ENCODE peak calls at places on chromosomes 11 and 22, in four cellular contexts. Q is mesendoderm, B is IMR-90, X is H1. T is an unnamed sample.

GRCh38 chr11:118610220-118610772 is 2.9 kb downstream of the PHLDB1 start:
- DNase-seq in Q (no peak), B (no peak), X (peak), T (no peak)

GRCh38 chr11:101446726-101447125 is 137.1 kb downstream of the TRPC6 start:
- DNase-seq in Q (no peak), B (peak), X (no peak), T (no peak)

GRCh38 chr11:3231851-3232744 is at the start of gene MRGPRE:
- DNase-seq in Q (no peak), B (no peak), X (no peak), T (peak)

GRCh38 chr22:37163096-37163489 is 13.4 kb upstream of the IL2RB start:
- DNase-seq in Q (no peak), B (no peak), X (no peak), T (no peak)

GRCh38 chr11:2927851-2928604 is 1.2 kb downstream of the PHLDA2 start:
- DNase-seq in Q (no peak), B (peak), X (no peak), T (no peak)

GRCh38 chr11:91156041-91156440 is 933.2 kb upstream of the CHORDC1 start:
- DNase-seq in Q (no peak), B (no peak), X (no peak), T (no peak)

GRCh38 chr11:3014314-3014938 is 22.3 kb upstream of the NAP1L4 start:
- DNase-seq in Q (no peak), B (no peak), X (no peak), T (no peak)

GRCh38 chr11:77884186-77884828 is 63.4 kb downstream of the AAMDC start:
- DNase-seq in Q (no peak), B (peak), X (no peak), T (no peak)

GRCh38 chr11:45982656-45983470 is 60.4 kb downstream of the LARGE2 start:
- DNase-seq in Q (peak), B (peak), X (peak), T (peak)

GRCh38 chr11:124944565-124944964 is 8.7 kb upstream of the HEPACAM start:
- DNase-seq in Q (no peak), B (no peak), X (no peak), T (no peak)

GRCh38 chr11:42249401-42249800 is 789.9 kb upstream of the LRRC4C start:
- DNase-seq in Q (no peak), B (no peak), X (no peak), T (no peak)

GRCh38 chr22:37244114-37244921 is at the start of gene RAC2:
- DNase-seq in Q (peak), B (peak), X (no peak), T (peak)

GRCh38 chr11:62708423-62709261 is 1.2 kb downstream of the GNG3 start:
- DNase-seq in Q (peak), B (no peak), X (peak), T (peak)

GRCh38 chr11:57547854-57548377 is 10.5 kb downstream of the SMTNL1 start:
- DNase-seq in Q (peak), B (no peak), X (no peak), T (no peak)

GRCh38 chr11:24760681-24761080 is 263.8 kb downstream of the LUZP2 start:
- DNase-seq in Q (no peak), B (peak), X (no peak), T (no peak)

GRCh38 chr22:26579331-26579886 is 10.5 kb downstream of the TPST2 start:
- DNase-seq in Q (no peak), B (no peak), X (no peak), T (no peak)

GRCh38 chr11:29328961-29329441 is 687.8 kb downstream of the KCNA4 start:
- DNase-seq in Q (peak), B (peak), X (no peak), T (no peak)

GRCh38 chr22:45842141-45842831 is 134.7 kb downstream of the WNT7B start:
- DNase-seq in Q (no peak), B (peak), X (no peak), T (no peak)

GRCh38 chr11:73344191-73344607 is 32.0 kb upstream of the RELT start:
- DNase-seq in Q (no peak), B (no peak), X (no peak), T (no peak)

GRCh38 chr11:60378359-60378758 is at the start of gene MS4A7:
- DNase-seq in Q (no peak), B (no peak), X (no peak), T (no peak)

GRCh38 chr11:34916014-34916809 is at the start of the genes APIP and PDHX:
- DNase-seq in Q (peak), B (peak), X (peak), T (peak)

GRCh38 chr22:39308614-39309363 is 10.6 kb downstream of the RPL3 start:
- DNase-seq in Q (peak), B (peak), X (no peak), T (peak)

GRCh38 chr22:47716890-47717615 is 954.6 kb downstream of the TBC1D22A start:
- DNase-seq in Q (peak), B (no peak), X (peak), T (no peak)

GRCh38 chr11:121109916-121110656 is 9.0 kb downstream of the TECTA start:
- DNase-seq in Q (peak), B (no peak), X (no peak), T (no peak)

GRCh38 chr11:46741600-46742484 is 22.8 kb downstream of the F2 start:
- DNase-seq in Q (no peak), B (no peak), X (no peak), T (no peak)

GRCh38 chr22:34850010-34850409 is 215.9 kb upstream of the ISX start:
- DNase-seq in Q (peak), B (no peak), X (no peak), T (no peak)

GRCh38 chr11:110100476-110101240 is 7.5 kb downstream of the ZC3H12C start:
- DNase-seq in Q (no peak), B (no peak), X (no peak), T (no peak)

GRCh38 chr22:46871826-46872225 is 109.4 kb downstream of the TBC1D22A start:
- DNase-seq in Q (no peak), B (no peak), X (no peak), T (no peak)

GRCh38 chr11:114846040-114846791 is 167.9 kb downstream of the NXPE2 start:
- DNase-seq in Q (peak), B (no peak), X (no peak), T (peak)

GRCh38 chr22:45452565-45453449 is 39.3 kb downstream of the RIBC2 start:
- DNase-seq in Q (no peak), B (peak), X (no peak), T (no peak)

GRCh38 chr11:47714554-47715081 is 551 bp downstream of the AGBL2 start:
- DNase-seq in Q (peak), B (no peak), X (no peak), T (no peak)

GRCh38 chr11:61834278-61835004 is 6.3 kb downstream of the FADS2 start:
- DNase-seq in Q (peak), B (peak), X (peak), T (peak)

GRCh38 chr22:25332386-25332785 is 112.9 kb downstream of the CRYBB2 start:
- DNase-seq in Q (no peak), B (no peak), X (no peak), T (no peak)

GRCh38 chr22:49007013-49007653 is 820.5 kb downstream of the BRD1 start:
- DNase-seq in Q (no peak), B (no peak), X (peak), T (peak)
- H4K5ac ChIP-seq in Q (no peak), B (no peak), X (no peak), T (no peak)

GRCh38 chr11:65556470-65557279 is 1.5 kb downstream of the LTBP3 start:
- DNase-seq in Q (no peak), B (no peak), X (no peak), T (no peak)

GRCh38 chr11:65554057-65554818 is 3.9 kb downstream of the LTBP3 start:
- DNase-seq in Q (no peak), B (no peak), X (no peak), T (no peak)

GRCh38 chr11:65554842-65555395 is 3.2 kb downstream of the LTBP3 start:
- DNase-seq in Q (no peak), B (no peak), X (no peak), T (no peak)

GRCh38 chr11:65557280-65558001 is 718 bp downstream of the LTBP3 start:
- DNase-seq in Q (peak), B (no peak), X (no peak), T (no peak)

GRCh38 chr11:65555693-65556231 is 2.4 kb downstream of the LTBP3 start:
- DNase-seq in Q (peak), B (peak), X (no peak), T (no peak)
- H3K18ac ChIP-seq in Q (no peak), B (no peak), X (no peak), T (no peak)

GRCh38 chr11:12662101-12662500 is 12.1 kb upstream of the TEAD1 start:
- DNase-seq in Q (no peak), B (no peak), X (no peak), T (no peak)
- H4K5ac ChIP-seq in Q (no peak), B (no peak), X (no peak), T (no peak)

DNA sequence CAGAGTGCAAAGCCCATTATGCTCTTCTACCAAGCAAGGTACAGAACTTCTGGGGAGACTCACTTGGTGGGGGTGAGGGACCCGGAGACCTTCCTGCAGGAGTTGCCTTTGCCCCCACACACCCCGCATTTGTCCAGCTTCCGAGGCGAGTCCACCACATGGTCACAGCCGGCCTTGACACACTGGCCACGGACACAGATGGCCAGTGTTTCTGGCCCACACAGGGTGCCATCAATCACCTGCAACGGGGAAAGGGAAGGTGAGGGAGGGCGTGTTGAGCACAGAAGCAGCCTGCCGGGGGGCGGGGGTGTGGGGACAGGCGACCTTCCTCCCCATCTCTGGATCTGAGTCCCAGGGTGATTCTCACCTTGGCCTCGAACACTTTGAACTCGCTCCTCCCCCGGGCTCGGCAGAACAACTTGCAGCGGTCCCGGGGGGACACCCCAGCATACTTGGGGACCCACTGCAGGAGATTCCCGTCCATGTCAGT is 20.0 kb downstream of the ADAMTS8 start:
- DNase-seq in Q (no peak), B (no peak), X (no peak), T (no peak)
- H3K18ac ChIP-seq in Q (no peak), B (peak), X (no peak), T (no peak)

GRCh38 chr11:10778217-10778970 is 27.3 kb downstream of the CTR9 start:
- DNase-seq in Q (no peak), B (peak), X (no peak), T (no peak)

GRCh38 chr11:10777393-10777793 is 26.3 kb downstream of the CTR9 start:
- DNase-seq in Q (no peak), B (no peak), X (no peak), T (no peak)

GRCh38 chr11:10779086-10779485 is 28.0 kb downstream of the CTR9 start:
- DNase-seq in Q (no peak), B (no peak), X (no peak), T (no peak)

GRCh38 chr11:10777806-10778205 is 26.8 kb downstream of the CTR9 start:
- DNase-seq in Q (no peak), B (peak), X (no peak), T (no peak)

GRCh38 chr11:10780040-10780439 is 28.7 kb downstream of the EIF4G2 start:
- DNase-seq in Q (peak), B (no peak), X (no peak), T (no peak)
- H4K5ac ChIP-seq in Q (no peak), B (no peak), X (no peak), T (no peak)

GRCh38 chr11:117187428-117187798 is 8.9 kb downstream of the SIDT2 start:
- DNase-seq in Q (no peak), B (no peak), X (no peak), T (no peak)

GRCh38 chr11:117188620-117189081 is 10.1 kb downstream of the SIDT2 start:
- DNase-seq in Q (no peak), B (no peak), X (no peak), T (no peak)

GRCh38 chr11:117187007-117187406 is 8.5 kb downstream of the SIDT2 start:
- DNase-seq in Q (no peak), B (no peak), X (no peak), T (no peak)

GRCh38 chr11:117189191-117189940 is 9.8 kb upstream of the TAGLN start:
- DNase-seq in Q (no peak), B (no peak), X (no peak), T (no peak)

DNA sequence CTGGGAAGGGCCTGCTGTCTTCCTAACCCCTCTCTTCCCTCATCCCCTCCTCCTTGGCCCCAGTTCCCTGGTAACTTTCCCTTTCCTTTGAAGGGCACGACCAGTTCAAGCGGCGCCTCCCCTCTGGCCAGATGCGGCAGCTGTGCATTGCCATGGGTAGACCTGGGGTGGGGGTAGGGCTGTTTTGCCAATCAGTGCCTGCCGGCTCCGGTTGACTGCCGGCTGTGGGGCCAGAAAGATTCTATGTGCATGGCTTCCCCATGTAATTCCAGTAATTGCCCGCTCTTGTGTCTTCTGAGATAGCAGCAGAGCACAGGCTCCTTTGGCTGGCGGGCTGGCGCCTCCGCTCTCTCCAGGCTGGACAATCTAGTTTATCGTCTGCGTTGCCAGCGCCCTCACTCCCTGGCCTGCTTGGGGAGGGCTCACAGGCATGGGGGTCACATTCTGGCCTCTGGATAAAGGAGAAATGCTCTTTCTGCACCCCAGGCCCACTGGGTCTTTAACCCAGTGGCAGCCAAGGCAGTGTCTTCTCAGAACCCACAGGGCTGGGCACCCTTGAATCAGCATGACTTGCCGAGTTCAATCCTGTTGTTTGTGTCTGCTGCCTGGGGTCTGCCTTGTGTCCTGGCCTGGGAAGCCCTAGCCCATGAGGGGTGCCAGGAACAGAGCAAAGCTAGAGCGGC is 9.4 kb downstream of the SIDT2 start:
- DNase-seq in Q (no peak), B (no peak), X (no peak), T (no peak)
- H3K18ac ChIP-seq in Q (no peak), B (no peak), X (no peak), T (no peak)

T was measured in H9.